ENCODE peak calls at places on chromosomes 3 and 15, in four cellular contexts. D is activated CD8-positive, alpha-beta T cell treated with anti-CD3 and anti-CD28 coated beads, Interleukin-2, amount 10 ng/mL, durations not matched to agents 7 days and 5 days; W is caudate nucleus; I is nephron progenitor cell. M is an unnamed sample.

GRCh38 chr3:16444344-16444743 is 69.2 kb downstream of the RFTN1 start:
- DNase-seq in D (no peak), I (no peak), W (no peak), M (no peak)

GRCh38 chr3:50248387-50248786 is 12.4 kb downstream of the GNAI2 start:
- DNase-seq in D (no peak), I (no peak), W (no peak), M (no peak)

GRCh38 chr3:124919756-124920155 is 14.8 kb downstream of the MUC13 start:
- DNase-seq in W (no peak), I (no peak), D (no peak), M (no peak)

GRCh38 chr15:68765602-68766368 is 54.9 kb downstream of the ANP32A start:
- DNase-seq in I (no peak), D (no peak), W (no peak), M (no peak)

GRCh38 chr3:45958333-45958791 is 15.1 kb downstream of the CXCR6 start:
- DNase-seq in W (no peak), I (no peak), D (no peak), M (no peak)

GRCh38 chr15:94791008-94791407 is 559.6 kb downstream of the MCTP2 start:
- DNase-seq in W (no peak), D (no peak), I (no peak), M (no peak)

GRCh38 chr3:134311265-134311664 is 60.6 kb upstream of the RYK start:
- DNase-seq in W (no peak), I (no peak), D (no peak), M (no peak)

GRCh38 chr3:9690451-9691450 is 12.9 kb upstream of the CPNE9 start:
- DNase-seq in W (peak; percentile 37), D (no peak), I (no peak), M (no peak)

GRCh38 chr3:161028485-161029018 is 76.6 kb downstream of the B3GALNT1 start:
- DNase-seq in I (peak; percentile 4), D (no peak), W (no peak), M (no peak)

GRCh38 chr3:131880948-131881347 is 153.9 kb downstream of the CPNE4 start:
- DNase-seq in D (no peak), W (no peak), I (no peak), M (no peak)

GRCh38 chr3:60017631-60018030 is 967.8 kb upstream of the CFAP20DC start:
- DNase-seq in I (no peak), D (peak; percentile 63), W (no peak), M (no peak)

GRCh38 chr3:123080864-123081562 is 14.2 kb downstream of the PDIA5 start:
- DNase-seq in I (no peak), W (no peak), D (no peak), M (no peak)

GRCh38 chr3:109050591-109051167 is 67.3 kb downstream of the MORC1 start:
- DNase-seq in I (peak; percentile 2), W (no peak), D (peak; percentile 35), M (peak; percentile 69)

GRCh38 chr3:112390783-112391641 is 58.1 kb downstream of the CD200 start:
- DNase-seq in I (no peak), W (peak; percentile 64), D (no peak), M (no peak)

GRCh38 chr15:101495334-101496197 is 6.1 kb upstream of the PCSK6 start:
- DNase-seq in D (no peak), W (no peak), I (no peak), M (no peak)

GRCh38 chr3:164406281-164406680 is 672.0 kb downstream of the SI start:
- DNase-seq in W (no peak), D (no peak), I (no peak), M (no peak)

GRCh38 chr15:75904241-75904631 is 558 bp downstream of the FBXO22 start:
- DNase-seq in D (peak; percentile 47), I (peak; percentile 57), W (no peak), M (peak; percentile 72)

GRCh38 chr3:196670335-196670734 is 30.8 kb downstream of the NRROS start:
- DNase-seq in I (no peak), W (no peak), D (no peak), M (no peak)

GRCh38 chr15:66963710-66964109 is 101.7 kb upstream of the SMAD3 start:
- DNase-seq in D (no peak), I (no peak), W (no peak), M (no peak)